ENCODE peak calls at places on chromosomes 5 and 9, in five cellular contexts. Q is ACHN; G is neural progenitor cell; O is PC-3; N is activated effector memory CD4-positive, alpha-beta T cell treated with anti-CD3 and anti-CD28 coated beads, Interleukin-2, amount 50 U/mL, for 16 hours. Y is an unnamed sample.

GRCh38 chr9:113222482-113222841 is 1.1 kb downstream of the SLC31A1 start:
- DNase-seq in Q (peak; percentile 17), G (no peak), O (no peak), N (no peak), Y (no peak)

GRCh38 chr5:5979761-5980570 is 398.4 kb downstream of the MED10 start:
- DNase-seq in Q (no peak), G (no peak), O (peak; percentile 98), N (no peak), Y (no peak)

GRCh38 chr9:3828495-3828894 is 302.7 kb upstream of the RFX3 start:
- DNase-seq in Q (no peak), G (no peak), O (peak; percentile 18), N (no peak), Y (no peak)

GRCh38 chr9:130973686-130974281 is 34.7 kb upstream of the FIBCD1 start:
- DNase-seq in Q (no peak), G (no peak), O (no peak), N (no peak), Y (no peak)

GRCh38 chr5:4614088-4614487 is 526.0 kb upstream of the ADAMTS16 start:
- DNase-seq in Q (no peak), G (peak; percentile 8), O (no peak), N (no peak), Y (peak; percentile 35)

GRCh38 chr5:139414601-139415121 is 10.8 kb upstream of the SPATA24 start:
- DNase-seq in Q (no peak), G (no peak), O (no peak), N (peak; percentile 62), Y (no peak)

GRCh38 chr5:149452007-149452664 is 73.0 kb upstream of the IL17B start:
- DNase-seq in Q (peak; percentile 84), G (peak; percentile 57), O (no peak), N (no peak), Y (no peak)

GRCh38 chr5:1757511-1757910 is 42.1 kb downstream of the MRPL36 start:
- DNase-seq in Q (no peak), G (no peak), O (no peak), N (peak; percentile 39), Y (no peak)

GRCh38 chr5:72242796-72243475 is 77.1 kb downstream of the MRPS27 start:
- DNase-seq in Q (no peak), G (peak; percentile 80), O (no peak), N (no peak), Y (no peak)

GRCh38 chr9:33677961-33678360 is 117.4 kb upstream of the PRSS3 start:
- DNase-seq in Q (no peak), G (no peak), O (no peak), N (no peak), Y (no peak)

GRCh38 chr5:154642499-154643245 is 112.5 kb upstream of the LARP1 start:
- DNase-seq in Q (no peak), G (peak; percentile 31), O (peak; percentile 56), N (no peak), Y (no peak)

GRCh38 chr5:145495171-145495570 is 340.0 kb downstream of the PRELID2 start:
- DNase-seq in Q (no peak), G (no peak), O (no peak), N (no peak), Y (no peak)

GRCh38 chr9:93531374-93531773 is 45.0 kb upstream of the PHF2 start:
- DNase-seq in Q (no peak), G (no peak), O (peak; percentile 4), N (no peak), Y (no peak)

GRCh38 chr9:127087836-127088235 is 34.6 kb downstream of the ANGPTL2 start:
- DNase-seq in Q (no peak), G (no peak), O (no peak), N (no peak), Y (no peak)